ENCODE peak calls at places on chromosomes 4 and X, in eight cellular contexts. H is DND-41, X is neural progenitor cell, D is H1, Z is PC-9, V is IMR-90, Y is GM23338, M is A549. K is an unnamed sample.

GRCh38 chr4:48780867-48781219 is 764 bp upstream of the FRYL start:
- DNase-seq in H (peak), Y (no peak), D (no peak), V (peak), Z (peak), M (no peak), X (no peak), K (peak)

GRCh38 chrX:130575831-130576404 is 174.1 kb downstream of the RBMX2 start:
- DNase-seq in H (peak), D (peak), Y (peak), M (peak), X (peak), V (peak), Z (peak), K (peak)

GRCh38 chrX:39693298-39693697 is 404.5 kb downstream of the BCOR start:
- DNase-seq in Y (peak), Z (no peak), V (no peak), X (peak), H (no peak), M (no peak), D (no peak), K (no peak)

GRCh38 chr4:121053601-121054143 is 18.7 kb downstream of the NDNF start:
- DNase-seq in Z (peak), V (no peak), D (no peak), Y (no peak), H (no peak), M (no peak), X (no peak), K (no peak)

GRCh38 chr4:23855912-23856605 is 33.8 kb downstream of the PPARGC1A start:
- DNase-seq in Y (no peak), D (no peak), V (peak), M (no peak), H (no peak), Z (no peak), X (no peak), K (no peak)

GRCh38 chrX:47196098-47196497 is 2.5 kb downstream of the UBA1 start:
- DNase-seq in D (no peak), X (no peak), M (no peak), Y (no peak), V (no peak), H (no peak), Z (no peak), K (no peak)

GRCh38 chrX:136325377-136325776 is 24.6 kb downstream of the ADGRG4 start:
- DNase-seq in X (no peak), Z (no peak), H (no peak), M (no peak), Y (no peak), D (no peak), V (no peak), K (no peak)

GRCh38 chrX:22912598-22912997 is 87.2 kb upstream of the DDX53 start:
- DNase-seq in Y (no peak), Z (no peak), V (no peak), D (no peak), X (no peak), H (no peak), M (no peak), K (no peak)

GRCh38 chrX:115560211-115560977 is 580 bp upstream of the PLS3 start:
- DNase-seq in M (peak), H (no peak), X (no peak), Z (peak), V (peak), Y (no peak), D (no peak), K (no peak)

GRCh38 chr4:139735381-139736256 is 70.0 kb downstream of the MGST2 start:
- DNase-seq in Z (no peak), H (no peak), X (peak), M (no peak), D (peak), V (no peak), Y (peak), K (peak)

GRCh38 chrX:133097031-133097430 is at the start of gene USP26:
- DNase-seq in V (no peak), Y (no peak), X (no peak), M (no peak), H (no peak), D (no peak), Z (no peak), K (no peak)

GRCh38 chrX:129574214-129574613 is 34.2 kb downstream of the OCRL start:
- DNase-seq in V (no peak), D (no peak), X (no peak), Y (no peak), M (no peak), Z (no peak), H (no peak), K (no peak)
- H3K4me2 ChIP-seq in V (no peak), D (no peak), X (no peak), Y (no peak), M (no peak), Z (no peak), H (no peak), K (no peak)

GRCh38 chr4:681736-682451 is 7.1 kb downstream of the SLC49A3 start:
- DNase-seq in X (peak), V (no peak), Y (peak), H (peak), D (peak), Z (no peak), M (peak), K (no peak)

GRCh38 chr4:680565-680930 is 6.2 kb downstream of the MYL5 start:
- DNase-seq in D (peak), V (no peak), Y (peak), X (no peak), H (no peak), M (no peak), Z (no peak), K (no peak)

GRCh38 chr4:679571-680083 is 5.3 kb downstream of the MYL5 start:
- DNase-seq in M (no peak), V (no peak), H (no peak), D (no peak), Z (no peak), Y (no peak), X (no peak), K (no peak)

GRCh38 chr4:680091-680490 is 5.7 kb downstream of the MYL5 start:
- DNase-seq in X (no peak), V (no peak), M (no peak), Y (no peak), Z (no peak), H (no peak), D (no peak), K (no peak)

DNA sequence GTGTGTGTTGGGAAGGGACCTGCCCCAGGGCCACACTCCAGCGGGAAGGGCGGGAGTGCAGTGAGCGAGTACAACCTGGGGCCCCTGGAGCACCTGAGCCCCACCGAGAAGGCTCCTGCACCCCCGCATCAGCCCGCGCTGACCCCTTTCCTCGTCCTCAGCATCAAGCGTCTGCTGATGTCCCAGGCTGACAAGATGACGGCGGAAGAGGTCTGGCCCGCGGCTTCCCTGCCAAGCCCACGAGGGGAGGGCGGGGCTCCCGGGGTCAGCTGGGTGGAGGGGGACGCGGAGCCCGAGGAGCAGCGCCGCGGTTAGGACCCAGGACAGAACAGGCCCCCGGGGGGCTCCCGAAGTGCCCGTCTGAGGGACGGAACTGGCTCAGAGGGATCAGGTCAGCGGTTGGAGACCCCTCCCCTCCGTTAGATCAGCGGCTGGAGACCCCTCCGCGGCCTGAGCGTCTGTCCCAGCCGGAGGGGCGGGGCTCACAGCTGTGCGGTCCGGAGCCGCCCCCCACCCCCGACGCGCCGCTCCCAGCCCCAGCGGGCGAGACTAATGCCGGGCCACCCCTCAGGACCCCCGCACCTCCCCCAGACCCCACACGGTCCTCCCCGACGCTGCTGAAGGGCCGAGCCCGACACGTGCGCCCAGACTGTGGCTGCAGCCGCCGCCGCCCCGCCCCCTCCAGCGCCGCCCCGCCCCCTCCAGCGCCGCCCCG is 6.7 kb downstream of the MYL5 start:
- DNase-seq in V (no peak), X (peak), H (peak), M (peak), Z (peak), Y (peak), D (peak), K (peak)
- H3K4me3 ChIP-seq in V (peak), X (peak), H (peak), M (peak), Z (peak), Y (peak), D (peak), K (no peak)

DNA sequence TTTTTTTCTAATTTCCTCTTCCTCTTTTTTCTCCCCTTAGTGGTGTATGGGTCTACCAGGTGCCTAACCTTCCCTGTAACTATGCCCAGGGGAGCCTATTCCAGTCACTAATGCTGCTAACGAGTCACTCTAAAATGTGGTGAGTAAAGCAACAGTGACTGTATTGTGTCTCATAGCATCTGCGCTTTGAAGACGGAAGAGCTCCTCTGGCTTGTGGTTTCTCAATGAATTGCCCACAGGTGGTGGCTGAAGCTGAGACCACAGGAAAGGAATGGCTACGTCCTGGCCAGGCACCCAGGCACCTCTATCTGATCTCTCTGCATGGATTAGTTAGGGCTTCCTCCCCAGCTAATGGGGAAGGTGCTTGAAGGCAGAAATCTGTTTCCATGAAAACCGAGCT is 763.5 kb upstream of the FRG1 start:
- DNase-seq in X (no peak), Y (no peak), V (peak), Z (no peak), H (peak), D (no peak), M (no peak), K (no peak)
- H3K4me2 ChIP-seq in X (no peak), Y (no peak), V (no peak), Z (no peak), H (no peak), D (no peak), M (no peak), K (no peak)

DNA sequence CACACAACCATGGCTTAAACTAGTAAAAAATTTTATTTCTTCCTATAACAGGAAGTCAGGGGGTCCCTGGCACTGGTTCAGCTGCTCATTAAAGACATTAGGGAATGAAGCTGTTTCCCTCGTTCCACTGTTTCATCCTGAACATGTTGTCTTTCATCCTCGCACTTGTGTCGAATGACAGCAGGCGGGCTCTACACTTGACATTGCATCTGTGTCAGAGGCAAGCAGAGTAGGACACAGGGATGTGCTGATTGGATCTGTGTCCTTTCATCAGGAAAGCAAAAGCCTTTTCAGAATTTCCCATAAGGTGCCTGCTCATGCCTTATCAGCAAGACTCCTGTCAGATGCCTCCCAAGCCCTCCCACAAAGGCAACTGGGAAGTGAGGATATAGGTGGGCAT is 22.8 kb upstream of the C1QTNF7 start:
- DNase-seq in V (no peak), Y (no peak), Z (no peak), H (no peak), D (no peak), M (no peak), X (no peak), K (no peak)
- H3K4me3 ChIP-seq in V (no peak), Y (no peak), Z (no peak), H (no peak), D (no peak), M (no peak), X (no peak), K (no peak)

GRCh38 chr4:122833999-122834398 is 7.4 kb downstream of the FGF2 start:
- DNase-seq in M (no peak), V (no peak), D (peak), H (no peak), Z (no peak), X (no peak), Y (peak), K (no peak)
- H3K4me2 ChIP-seq in M (peak), V (no peak), D (peak), H (no peak), Z (no peak), X (no peak), Y (peak), K (no peak)

DNA sequence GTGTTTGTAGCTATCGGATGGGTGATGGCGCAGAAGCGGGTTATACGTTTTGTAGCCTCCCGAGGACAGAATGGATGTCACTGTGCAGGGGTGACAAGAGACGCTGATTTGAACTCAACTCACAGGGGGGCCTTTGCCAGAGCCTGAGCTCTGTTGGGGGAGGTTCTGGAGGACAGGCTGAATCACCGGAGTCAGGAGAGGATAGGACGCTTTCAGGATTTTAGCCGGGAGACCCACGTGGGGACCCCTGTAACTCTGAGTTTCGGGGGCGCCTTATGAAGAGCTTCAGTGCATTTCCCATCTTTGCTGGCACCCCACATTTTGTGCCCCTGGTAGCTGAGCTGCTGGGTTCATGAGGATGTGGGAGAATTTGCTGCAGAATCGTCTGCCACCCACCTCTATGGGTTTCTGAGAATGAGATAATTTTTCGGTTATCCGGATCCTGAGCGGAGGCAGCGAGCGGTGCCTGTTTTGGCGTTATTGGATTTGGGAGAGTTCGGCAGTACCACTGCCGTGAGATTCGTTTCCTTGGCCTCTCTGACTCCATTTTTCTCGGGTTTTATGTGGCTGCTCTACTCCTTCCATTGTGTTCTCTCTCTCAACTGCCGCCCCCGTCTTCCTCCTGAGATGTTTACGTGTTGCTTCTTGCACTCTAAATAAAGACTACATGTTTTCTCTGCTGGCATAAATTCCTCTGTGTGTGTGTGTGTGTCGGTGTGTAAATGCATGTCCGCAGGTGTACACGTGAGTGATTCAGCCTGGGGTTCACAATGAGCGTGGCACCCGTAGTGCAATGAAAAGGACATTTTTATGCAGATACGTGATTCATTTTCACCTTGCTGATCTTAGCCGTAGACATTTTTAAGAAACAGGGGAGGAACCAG is 81.8 kb downstream of the STOX2 start:
- DNase-seq in X (no peak), V (no peak), Y (no peak), H (no peak), D (no peak), M (no peak), Z (no peak), K (no peak)
- H3K4me3 ChIP-seq in X (peak), V (peak), Y (no peak), H (no peak), D (no peak), M (peak), Z (peak), K (no peak)

DNA sequence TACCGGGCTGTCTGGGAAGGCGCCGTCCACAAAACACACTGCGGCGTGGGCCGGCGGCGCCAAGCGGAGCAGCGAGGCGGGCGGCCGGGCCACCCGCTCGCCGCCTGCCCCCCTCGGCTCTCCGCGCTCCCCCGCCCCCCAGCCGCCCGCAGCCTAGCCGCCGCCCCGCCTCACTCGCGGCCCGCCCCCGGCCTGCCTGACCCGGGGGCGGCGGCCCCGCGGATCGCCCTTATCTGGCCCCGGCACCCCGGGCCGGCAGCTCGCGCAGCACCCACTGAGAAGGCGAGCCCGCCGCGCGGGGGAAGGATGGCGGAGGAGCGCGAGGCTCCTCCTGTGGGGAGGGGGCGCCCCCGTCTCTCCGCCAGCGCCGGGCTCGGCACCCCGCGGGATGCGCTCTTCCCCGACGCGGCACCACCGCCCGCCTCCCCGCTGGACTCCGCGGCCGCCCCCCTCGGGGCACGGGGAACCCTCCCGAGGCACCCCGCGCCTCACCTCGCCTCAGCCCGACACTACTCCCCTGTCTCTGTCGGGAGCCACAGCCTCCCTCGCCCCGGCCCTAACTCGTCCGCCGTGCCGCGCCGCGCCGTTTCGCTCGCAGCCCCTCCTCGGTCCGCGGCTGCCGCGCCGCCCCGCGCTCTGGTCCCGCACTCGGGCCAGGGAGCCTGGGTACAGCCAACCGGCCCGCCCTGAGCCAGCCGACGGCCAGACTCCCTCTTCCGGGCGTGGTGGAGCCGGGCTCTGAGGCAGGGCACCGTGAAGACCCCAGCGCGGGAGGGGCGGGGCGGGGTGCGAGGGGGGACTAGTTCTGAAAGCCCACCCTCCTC is 564 bp downstream of the ATP11C start:
- DNase-seq in M (peak), Y (peak), D (no peak), Z (peak), V (peak), H (peak), X (peak), K (peak)
- H3K4me2 ChIP-seq in M (peak), Y (peak), D (peak), Z (peak), V (no peak), H (peak), X (peak), K (peak)

GRCh38 chrX:100410083-100410590 is at the start of gene PCDH19:
- DNase-seq in X (peak), D (peak), Y (peak), M (peak), H (no peak), Z (no peak), V (peak), K (no peak)

GRCh38 chrX:100413231-100413630 is 3.2 kb upstream of the PCDH19 start:
- DNase-seq in V (peak), H (peak), Y (peak), D (no peak), Z (peak), X (peak), M (peak), K (peak)

GRCh38 chrX:100409316-100410082 is 574 bp downstream of the PCDH19 start:
- DNase-seq in V (no peak), Y (peak), D (no peak), H (no peak), X (peak), M (no peak), Z (no peak), K (no peak)

GRCh38 chrX:100411802-100412333 is 1.8 kb upstream of the PCDH19 start:
- DNase-seq in D (no peak), M (no peak), H (no peak), V (no peak), Y (no peak), X (no peak), Z (no peak), K (no peak)

DNA sequence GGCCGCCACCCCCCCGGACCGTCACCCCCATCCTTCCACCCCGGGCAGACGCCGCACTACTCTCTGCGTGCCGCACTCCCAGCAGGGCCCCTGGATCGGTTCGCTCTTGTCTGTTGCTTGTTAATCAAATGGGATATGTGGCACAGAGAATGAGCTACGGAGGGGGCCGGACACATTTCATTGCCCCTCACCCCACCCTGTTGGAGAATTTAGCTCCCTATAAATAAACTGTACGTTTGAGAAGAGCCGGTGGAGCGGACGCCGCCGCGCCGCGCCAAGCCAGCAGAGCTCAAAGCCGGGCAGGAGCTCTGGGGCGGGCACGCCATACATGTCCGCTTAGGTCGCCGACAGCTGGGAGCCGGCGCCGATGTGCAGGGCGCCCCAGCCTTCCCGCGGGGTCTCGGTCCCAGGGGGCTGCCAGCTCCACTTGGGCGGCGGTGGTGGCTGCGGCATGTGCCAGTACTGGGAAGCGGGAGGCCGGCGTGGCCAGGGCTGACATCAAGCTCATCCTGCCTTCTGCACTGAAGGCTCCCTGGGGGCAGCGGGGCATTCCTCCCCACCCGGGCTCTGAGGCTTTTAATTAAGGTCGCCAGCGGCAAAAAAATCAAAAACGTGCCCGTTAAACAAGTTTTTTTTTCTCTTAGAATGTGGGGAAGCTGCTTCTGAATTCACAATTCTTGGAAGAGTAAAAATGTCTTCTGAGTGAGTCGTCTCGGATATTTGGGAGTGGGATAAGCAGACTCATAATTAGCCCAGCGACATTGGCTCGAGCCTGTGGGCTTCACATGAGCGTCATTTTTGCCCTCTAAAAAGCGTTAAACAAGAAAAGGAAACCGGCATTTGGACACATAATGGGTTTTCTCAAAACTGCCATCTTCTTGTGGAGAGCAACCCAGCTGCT is 1.1 kb upstream of the PCDH19 start:
- DNase-seq in V (no peak), M (no peak), H (no peak), D (peak), Z (no peak), Y (peak), X (peak), K (no peak)
- H3K4me3 ChIP-seq in V (no peak), M (peak), H (no peak), D (no peak), Z (no peak), Y (peak), X (peak), K (no peak)